ENCODE peak calls at places on chromosomes 7 and 10, in eight cellular contexts. Y is fibroblast of lung, B is A549, E is body of pancreas, P is Panc1, L is IMR-90, I is SJSA1, H is colonic mucosa. U is an unnamed sample.

GRCh38 chr7:147700702-147701101 is 889.9 kb upstream of the C7orf33 start:
- DNase-seq in Y (no peak), B (no peak), E (no peak), P (no peak), L (no peak), I (no peak), H (no peak), U (peak; percentile 60)

GRCh38 chr7:127158659-127159058 is 94.1 kb downstream of the GRM8 start:
- DNase-seq in Y (no peak), B (no peak), E (no peak), P (peak; percentile 12), L (no peak), I (no peak), H (no peak), U (peak; percentile 33)

GRCh38 chr7:107960306-107960705 is 42.7 kb downstream of the LAMB1 start:
- DNase-seq in Y (no peak), B (no peak), E (no peak), P (no peak), L (no peak), I (no peak), H (no peak), U (no peak)

GRCh38 chr7:117962598-117962997 is 89.4 kb upstream of the CTTNBP2 start:
- DNase-seq in Y (no peak), B (no peak), E (no peak), P (no peak), L (no peak), I (no peak), H (no peak), U (no peak)

GRCh38 chr7:22622386-22622785 is 104.6 kb upstream of the IL6 start:
- DNase-seq in Y (no peak), B (no peak), E (no peak), P (no peak), L (no peak), I (no peak), H (no peak), U (no peak)

GRCh38 chr10:52616420-52616764 is 156.2 kb downstream of the MBL2 start:
- DNase-seq in Y (no peak), B (no peak), E (no peak), P (no peak), L (no peak), I (no peak), H (no peak), U (no peak)

GRCh38 chr7:137937202-137937560 is 64.7 kb downstream of the CREB3L2 start:
- DNase-seq in Y (peak; percentile 54), B (no peak), E (no peak), P (no peak), L (peak; percentile 74), I (no peak), H (no peak), U (no peak)

GRCh38 chr10:42935466-42935865 is 141.4 kb upstream of the RET start:
- DNase-seq in Y (no peak), B (no peak), E (no peak), P (no peak), L (no peak), I (no peak), H (no peak), U (no peak)

GRCh38 chr10:64976150-64976549 is 1454.9 kb downstream of the REEP3 start:
- DNase-seq in Y (no peak), B (no peak), E (no peak), P (no peak), L (no peak), I (no peak), H (no peak), U (no peak)

GRCh38 chr7:159096736-159097581 is 47.7 kb downstream of the VIPR2 start:
- DNase-seq in Y (no peak), B (no peak), E (no peak), P (no peak), L (no peak), I (no peak), H (no peak), U (no peak)

GRCh38 chr10:25865267-25865666 is 68.8 kb upstream of the MYO3A start:
- DNase-seq in Y (no peak), B (no peak), E (no peak), P (no peak), L (no peak), I (no peak), H (no peak), U (no peak)

GRCh38 chr7:74057216-74057925 is 26.2 kb upstream of the LIMK1 start:
- DNase-seq in Y (no peak), B (no peak), E (no peak), P (no peak), L (no peak), I (no peak), H (no peak), U (no peak)

GRCh38 chr10:29329420-29329819 is 40.5 kb downstream of the LYZL1 start:
- DNase-seq in Y (no peak), B (no peak), E (no peak), P (no peak), L (peak; percentile 20), I (no peak), H (no peak), U (no peak)

GRCh38 chr7:29557954-29558353 is 5.7 kb upstream of the PRR15 start:
- DNase-seq in Y (no peak), B (no peak), E (peak; percentile 51), P (no peak), L (no peak), I (no peak), H (no peak), U (no peak)

GRCh38 chr7:151435103-151435916 is 4.6 kb downstream of the CRYGN start:
- DNase-seq in Y (no peak), B (no peak), E (no peak), P (no peak), L (no peak), I (no peak), H (no peak), U (no peak)

GRCh38 chr10:6721964-6722615 is 142.0 kb upstream of the PRKCQ start:
- DNase-seq in Y (peak; percentile 95), B (peak; percentile 63), E (no peak), P (peak; percentile 2), L (peak; percentile 99), I (peak; percentile 49), H (no peak), U (peak; percentile 55)

GRCh38 chr10:79098061-79098460 is 29.3 kb downstream of the ZMIZ1 start:
- DNase-seq in Y (no peak), B (no peak), E (no peak), P (no peak), L (no peak), I (no peak), H (no peak), U (no peak)

GRCh38 chr7:81604808-81605174 is 165.1 kb downstream of the HGF start:
- DNase-seq in Y (no peak), B (no peak), E (no peak), P (no peak), L (no peak), I (no peak), H (no peak), U (no peak)

GRCh38 chr10:104233817-104234216 is 1.7 kb upstream of the CFAP43 start:
- DNase-seq in Y (no peak), B (no peak), E (no peak), P (no peak), L (no peak), I (no peak), H (no peak), U (no peak)

GRCh38 chr7:50664461-50664922 is 99.3 kb upstream of the DDC start:
- DNase-seq in Y (peak; percentile 88), B (no peak), E (no peak), P (no peak), L (peak; percentile 54), I (peak; percentile 47), H (no peak), U (no peak)

GRCh38 chr10:53236941-53237340 is 464.4 kb upstream of the MBL2 start:
- DNase-seq in Y (no peak), B (no peak), E (no peak), P (no peak), L (no peak), I (no peak), H (no peak), U (no peak)

GRCh38 chr7:106679153-106679931 is 18.4 kb upstream of the CCDC71L start:
- DNase-seq in Y (peak; percentile 63), B (no peak), E (peak; percentile 8), P (no peak), L (peak; percentile 29), I (peak; percentile 68), H (no peak), U (no peak)

GRCh38 chr7:65975814-65976445 is 6.1 kb downstream of the GUSB start:
- DNase-seq in Y (no peak), B (no peak), E (no peak), P (no peak), L (no peak), I (no peak), H (no peak), U (no peak)

GRCh38 chr7:74575083-74575803 is 82.3 kb upstream of the GTF2I start:
- DNase-seq in Y (peak; percentile 87), B (peak; percentile 83), E (no peak), P (no peak), L (peak; percentile 34), I (peak; percentile 75), H (peak; percentile 60), U (no peak)

GRCh38 chr7:85682819-85683218 is 496.0 kb upstream of the SEMA3D start:
- DNase-seq in Y (peak; percentile 27), B (no peak), E (no peak), P (no peak), L (peak; percentile 8), I (no peak), H (no peak), U (peak; percentile 24)
- H3K4me3 ChIP-seq in Y (no peak overlapping the region), B (no peak overlapping the region), E (no peak overlapping the region), P (no peak overlapping the region), L (no peak overlapping the region), I (no peak overlapping the region), H (no peak overlapping the region), U (no peak overlapping the region)

GRCh38 chr10:44574596-44575480 is 189.9 kb upstream of the CXCL12 start:
- DNase-seq in Y (no peak), B (no peak), E (no peak), P (no peak), L (no peak), I (no peak), H (no peak), U (no peak)
- H3K4me1 ChIP-seq in Y (peaks cover 6% of the 10 kb centered on the region), B (no peaks in the 10 kb centered on the region), E (no peaks in the 10 kb centered on the region), P (no peaks in the 10 kb centered on the region), L (peaks cover 7% of the 10 kb centered on the region), I (no peaks in the 10 kb centered on the region), H (no peaks in the 10 kb centered on the region), U (no peaks in the 10 kb centered on the region)

GRCh38 chr7:75727881-75728592 is 10.7 kb downstream of the HIP1 start:
- DNase-seq in Y (peak; percentile 88), B (peak; percentile 52), E (peak; percentile 57), P (no peak), L (peak; percentile 52), I (no peak), H (peak; percentile 95), U (no peak)
- H3K4me3 ChIP-seq in Y (no peak overlapping the region), B (no peak overlapping the region), E (no peak overlapping the region), P (no peak overlapping the region), L (no peak overlapping the region), I (no peak overlapping the region), H (no peak overlapping the region), U (no peak overlapping the region)

DNA sequence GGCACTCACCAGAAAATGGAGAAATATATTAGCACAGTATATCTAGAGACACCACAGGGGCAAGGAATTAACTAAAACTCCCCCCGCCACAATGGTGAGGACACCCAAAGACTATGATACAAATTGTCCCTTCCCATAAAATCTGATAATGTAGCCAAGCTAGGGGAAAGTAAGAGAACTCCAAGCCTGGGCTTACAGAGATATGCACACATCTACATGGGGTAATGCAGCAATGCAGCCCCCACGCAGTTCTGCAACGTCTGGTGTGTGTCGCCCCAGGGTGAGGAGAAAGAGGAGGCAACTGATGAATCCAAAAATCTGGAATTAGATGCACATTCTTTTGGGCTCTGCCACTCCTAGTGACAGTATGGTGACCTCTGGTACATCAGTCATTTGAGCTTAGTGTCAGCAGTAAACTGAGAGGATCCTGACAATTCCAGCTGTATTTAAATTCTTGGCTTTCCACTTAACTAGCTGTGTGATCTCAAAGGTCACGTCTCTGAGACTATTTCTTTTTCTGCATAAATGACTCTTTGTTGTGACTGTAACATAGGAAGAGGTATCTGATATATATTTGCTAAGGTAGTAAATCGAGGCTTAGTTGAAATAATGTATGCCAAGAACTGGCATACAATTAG is 51.6 kb downstream of the PIP4K2A start:
- DNase-seq in Y (no peak), B (no peak), E (no peak), P (no peak), L (no peak), I (no peak), H (no peak), U (no peak)
- H3K4me1 ChIP-seq in Y (peaks cover 6% of the 10 kb centered on the region), B (peaks cover 46% of the 10 kb centered on the region), E (peaks cover 10% of the 10 kb centered on the region), P (peaks cover 7% of the 10 kb centered on the region), L (peaks cover 6% of the 10 kb centered on the region), I (peaks cover 12% of the 10 kb centered on the region), H (no peaks in the 10 kb centered on the region), U (peaks cover 14% of the 10 kb centered on the region)